ENCODE peak calls at places on chromosomes 11 and 22, in four cellular contexts. E is HEK293T, F is HepG2, U is K562. T is an unnamed sample.

GRCh38 chr11:103877221-103877620 is 159.2 kb upstream of the DDI1 start:
- DNase-seq in E (no peak), F (no peak), U (no peak), T (no peak)

GRCh38 chr11:2944953-2945756 is 15.9 kb upstream of the PHLDA2 start:
- DNase-seq in E (no peak), F (no peak), U (no peak), T (peak)

GRCh38 chr11:75785187-75785586 is 16.6 kb downstream of the DGAT2 start:
- DNase-seq in E (no peak), F (no peak), U (no peak), T (no peak)

GRCh38 chr11:75939992-75940391 is 125.0 kb downstream of the UVRAG start:
- DNase-seq in E (no peak), F (no peak), U (no peak), T (no peak)

GRCh38 chr11:61545341-61545740 is 35.5 kb downstream of the SYT7 start:
- DNase-seq in E (peak), F (no peak), U (peak), T (no peak)

GRCh38 chr11:88357323-88358039 is 19.9 kb upstream of the CTSC start:
- DNase-seq in E (peak), F (no peak), U (peak), T (no peak)

GRCh38 chr11:87722756-87723599 is 452.3 kb downstream of the RAB38 start:
- DNase-seq in E (peak), F (peak), U (peak), T (peak)

GRCh38 chr11:33179431-33179830 is 18.2 kb upstream of the CSTF3 start:
- DNase-seq in E (no peak), F (no peak), U (no peak), T (no peak)

GRCh38 chr22:32932176-32932575 is 126.0 kb downstream of the SYN3 start:
- DNase-seq in E (no peak), F (peak), U (no peak), T (no peak)

GRCh38 chr11:12070446-12071267 is 39.7 kb upstream of the MICAL2 start:
- DNase-seq in E (no peak), F (no peak), U (no peak), T (no peak)

GRCh38 chr22:29309332-29310064 is 3.0 kb downstream of the GAS2L1 start:
- DNase-seq in E (no peak), F (no peak), U (peak), T (no peak)

GRCh38 chr22:49954354-49954753 is 6.2 kb upstream of the PIM3 start:
- DNase-seq in E (no peak), F (no peak), U (no peak), T (no peak)

GRCh38 chr11:101974255-101974654 is 57.9 kb upstream of the ANGPTL5 start:
- DNase-seq in E (no peak), F (peak), U (no peak), T (no peak)

GRCh38 chr11:2825261-2825885 is 60.2 kb downstream of the CDKN1C start:
- DNase-seq in E (no peak), F (peak), U (peak), T (no peak)

GRCh38 chr11:107493117-107493516 is 35.5 kb upstream of the CWF19L2 start:
- DNase-seq in E (no peak), F (no peak), U (no peak), T (no peak)

DNA sequence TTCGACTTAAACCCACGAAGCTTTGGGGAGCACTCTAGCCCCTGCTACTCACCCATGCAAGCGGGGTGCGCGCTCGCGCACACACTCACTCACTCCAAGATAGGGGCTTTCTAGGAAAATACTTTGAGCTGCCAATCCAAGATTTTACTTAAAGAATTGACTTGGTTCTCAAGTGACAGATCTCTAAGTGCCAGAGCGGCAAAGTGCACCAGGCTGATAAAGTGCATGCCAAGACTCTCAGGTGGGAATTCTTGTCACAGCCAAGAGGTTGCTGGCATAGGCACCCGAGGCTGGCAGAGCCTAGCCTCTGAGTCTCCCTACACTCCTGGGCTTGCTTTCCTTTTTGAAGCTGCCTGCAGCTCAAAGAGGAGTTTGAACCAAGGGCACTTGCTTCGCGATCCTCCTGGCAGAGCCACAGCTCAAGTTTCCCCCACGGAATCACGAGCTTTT is 2.6 kb upstream of the ADM start:
- DNase-seq in E (no peak), F (no peak), U (no peak), T (no peak)
- TF ChIP-seq ELF4 in E (no peak), F (no peak), U (no peak), T (no peak)

GRCh38 chr22:40348025-40348658 is 1.8 kb downstream of the ADSL start:
- DNase-seq in E (peak), F (peak), U (peak), T (peak)
- TF ChIP-seq ELF4 in E (no peak), F (no peak), U (no peak), T (no peak)

GRCh38 chr22:45823331-45823730 is 151.7 kb downstream of the ATXN10 start:
- DNase-seq in E (no peak), F (no peak), U (no peak), T (no peak)

GRCh38 chr22:45816771-45817170 is 145.1 kb downstream of the ATXN10 start:
- DNase-seq in E (no peak), F (no peak), U (no peak), T (no peak)

GRCh38 chr22:45817705-45818104 is 146.1 kb downstream of the ATXN10 start:
- DNase-seq in E (no peak), F (no peak), U (no peak), T (no peak)

GRCh38 chr22:45819305-45819704 is 147.7 kb downstream of the ATXN10 start:
- DNase-seq in E (no peak), F (no peak), U (no peak), T (no peak)

GRCh38 chr22:45818130-45819085 is 146.8 kb downstream of the ATXN10 start:
- DNase-seq in E (no peak), F (peak), U (no peak), T (no peak)
- TF ChIP-seq ELF4 in E (no peak), F (no peak), U (no peak), T (no peak)

DNA sequence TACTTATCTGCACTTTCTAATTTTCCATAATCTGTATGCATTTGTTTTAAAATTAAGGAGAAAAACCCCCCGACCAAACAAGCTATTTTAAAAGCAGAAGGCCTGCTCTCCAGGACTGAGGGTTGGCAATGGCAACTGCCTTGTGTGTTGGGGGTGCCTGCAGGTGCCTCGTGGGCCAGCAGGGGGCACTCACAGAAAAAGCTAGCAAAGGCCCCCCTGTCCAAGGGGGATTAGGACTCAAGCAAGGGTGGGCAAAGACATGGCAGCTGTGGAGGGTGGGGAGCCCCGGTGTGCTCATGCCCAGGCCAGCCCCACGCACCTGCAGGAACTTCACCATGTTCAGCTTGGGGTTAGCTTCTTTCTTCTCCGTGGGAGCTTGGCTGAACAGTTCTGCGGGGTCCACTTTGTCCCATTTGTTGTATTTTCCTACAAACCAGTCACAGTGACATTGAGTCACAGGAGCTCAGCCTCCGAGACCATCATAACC is 10.3 kb downstream of the TOP3B start:
- DNase-seq in E (peak), F (peak), U (peak), T (peak)
- TF ChIP-seq ELF4 in E (no peak), F (no peak), U (peak), T (no peak)

GRCh38 chr11:68009391-68010000 is 631 bp upstream of the ALDH3B1 start:
- DNase-seq in E (no peak), F (no peak), U (no peak), T (no peak)
- TF ChIP-seq ELF4 in E (no peak), F (no peak), U (no peak), T (no peak)

DNA sequence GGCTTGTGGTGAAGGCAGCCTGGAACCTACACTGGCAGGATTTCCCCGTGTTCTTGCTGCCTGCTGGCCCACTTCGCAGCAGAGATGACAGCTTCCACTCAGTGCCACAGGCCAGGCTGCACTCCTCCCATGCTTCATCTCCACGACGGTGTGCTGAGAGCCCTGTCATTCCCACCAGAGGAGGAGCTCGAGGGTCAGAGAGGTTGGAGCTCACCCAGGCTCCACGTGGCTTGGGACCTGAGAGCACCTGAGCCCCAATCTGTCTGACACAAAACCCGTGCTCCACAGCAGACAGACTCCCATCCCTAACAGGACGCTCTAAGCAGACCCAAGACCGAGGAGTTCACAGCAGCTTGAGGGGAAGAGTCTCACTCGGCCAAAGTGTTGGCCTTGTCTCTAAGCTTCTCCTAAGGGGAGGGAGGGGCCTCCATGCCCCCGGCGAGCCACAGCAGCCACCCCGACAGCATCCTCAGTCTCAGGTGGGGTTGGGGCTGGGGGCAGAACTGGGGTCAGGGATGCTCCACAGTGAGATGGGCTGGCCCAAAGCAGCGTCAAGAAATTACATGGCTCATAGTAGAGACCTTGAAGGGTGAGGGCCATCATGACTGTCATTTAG is 10.7 kb downstream of the LRFN4 start:
- DNase-seq in E (no peak), F (no peak), U (no peak), T (no peak)
- TF ChIP-seq ELF4 in E (no peak), F (no peak), U (no peak), T (no peak)

GRCh38 chr11:84390441-84391078 is 1104.4 kb upstream of the CCDC90B start:
- DNase-seq in E (no peak), F (no peak), U (no peak), T (peak)
- TF ChIP-seq ELF4 in E (no peak), F (no peak), U (no peak), T (no peak)